ENCODE peak calls at places on chromosomes 2 and 18, in ten cellular contexts. Q is upper lobe of right lung, Z is esophagus muscularis mucosa, K is hepatocyte, T is WERI-Rb-1, L is thyroid gland, X is SJSA1, J is heart left ventricle, B is uterus, W is IMR-90. R is an unnamed sample. For H3K9me3, the result is how much of the 10 kb centered on the place peaks cover.

GRCh38 chr2:50951416-50951815 is 80.5 kb downstream of the NRXN1 start:
- DNase-seq in W (peak), B (no peak), K (no peak), Q (no peak), X (no peak), Z (no peak), J (no peak), L (no peak), T (no peak), R (no peak)

GRCh38 chr2:172215172-172215935 is 112.7 kb upstream of the DLX2 start:
- DNase-seq in Q (no peak), T (no peak), Z (no peak), K (no peak), J (no peak), L (no peak), B (peak), W (peak), X (no peak), R (no peak)

GRCh38 chr18:67302043-67302442 is 214.5 kb downstream of the DSEL start:
- DNase-seq in L (no peak), J (no peak), Q (no peak), B (no peak), X (no peak), K (no peak), W (peak), T (no peak), Z (no peak), R (no peak)

GRCh38 chr2:188303363-188304031 is 11.8 kb downstream of the GULP1 start:
- DNase-seq in B (no peak), J (no peak), X (peak), K (peak), Z (no peak), Q (no peak), W (peak), L (no peak), T (no peak), R (no peak)

GRCh38 chr2:25825238-25825637 is 53.0 kb downstream of the ASXL2 start:
- DNase-seq in Q (no peak), B (no peak), X (no peak), K (no peak), J (no peak), Z (no peak), W (no peak), L (no peak), T (no peak), R (no peak)

GRCh38 chr2:45739796-45740485 is 88.5 kb downstream of the PRKCE start:
- DNase-seq in W (no peak), T (no peak), Q (no peak), B (no peak), Z (no peak), X (no peak), K (no peak), L (no peak), J (no peak), R (no peak)

GRCh38 chr18:8283901-8284585 is 325.2 kb upstream of the RAB12 start:
- DNase-seq in B (no peak), L (no peak), T (no peak), W (peak), Z (no peak), X (no peak), J (no peak), K (no peak), Q (no peak), R (no peak)

GRCh38 chr2:149739880-149740265 is 152.3 kb upstream of the MMADHC start:
- DNase-seq in W (no peak), K (no peak), L (no peak), X (no peak), B (no peak), Q (no peak), Z (no peak), T (no peak), J (no peak), R (no peak)

GRCh38 chr2:238346539-238346938 is 26.2 kb downstream of the TRAF3IP1 start:
- DNase-seq in K (no peak), J (no peak), Q (no peak), L (no peak), X (no peak), W (no peak), B (no peak), T (no peak), Z (no peak), R (no peak)

GRCh38 chr2:64860321-64860751 is 128.9 kb upstream of the SLC1A4 start:
- DNase-seq in B (peak), T (no peak), K (no peak), Q (no peak), J (peak), W (no peak), X (no peak), L (no peak), Z (no peak), R (no peak)

GRCh38 chr2:206212673-206213513 is 53.2 kb downstream of the EEF1B2 start:
- DNase-seq in Q (no peak), X (peak), L (no peak), K (no peak), B (no peak), T (no peak), W (peak), Z (no peak), J (no peak), R (no peak)

GRCh38 chr2:18915227-18915626 is 325.9 kb upstream of the NT5C1B start:
- DNase-seq in X (no peak), Z (no peak), K (no peak), Q (no peak), B (no peak), T (no peak), L (no peak), J (no peak), W (no peak), R (no peak)

GRCh38 chr2:30232027-30232800 is 880 bp downstream of the LBH start:
- DNase-seq in W (peak), K (peak), B (peak), J (peak), L (peak), Z (no peak), X (peak), Q (peak), T (peak), R (peak)

GRCh38 chr2:144836635-144837350 is 316.9 kb upstream of the ZEB2 start:
- DNase-seq in W (peak), Z (no peak), L (no peak), T (no peak), B (no peak), K (no peak), Q (no peak), X (no peak), J (no peak), R (no peak)

GRCh38 chr2:145123606-145124005 is 603.7 kb upstream of the ZEB2 start:
- DNase-seq in X (no peak), Q (peak), W (peak), T (peak), B (peak), K (peak), Z (no peak), J (peak), L (no peak), R (no peak)

GRCh38 chr18:59719533-59720325 is 22.5 kb upstream of the CCBE1 start:
- DNase-seq in Q (no peak), L (no peak), W (peak), J (no peak), Z (no peak), X (no peak), T (no peak), B (no peak), K (no peak), R (no peak)

GRCh38 chr2:132581917-132582316 is 88.1 kb downstream of the LYPD1 start:
- DNase-seq in B (no peak), L (no peak), X (no peak), T (peak), W (no peak), Z (peak), K (no peak), J (no peak), Q (no peak), R (no peak)

GRCh38 chr2:218782529-218782845 is 540 bp downstream of the CYP27A1 start:
- DNase-seq in T (peak), X (no peak), L (no peak), J (no peak), B (no peak), Q (no peak), W (no peak), Z (no peak), K (peak), R (no peak)

GRCh38 chr18:12346240-12346565 is 30.8 kb downstream of the AFG3L2 start:
- DNase-seq in L (no peak), W (no peak), K (no peak), X (no peak), Q (no peak), T (no peak), B (no peak), J (no peak), Z (no peak), R (no peak)

GRCh38 chr18:49690307-49690706 is 123.0 kb downstream of the ACAA2 start:
- DNase-seq in K (no peak), W (peak), B (no peak), T (no peak), L (no peak), Z (no peak), J (no peak), X (peak), Q (no peak), R (no peak)

GRCh38 chr2:223472771-223473170 is 129.4 kb downstream of the SCG2 start:
- DNase-seq in T (no peak), J (no peak), X (no peak), K (no peak), W (no peak), Z (no peak), L (no peak), Q (no peak), B (no peak), R (no peak)
- H3K9me3 ChIP-seq in T (under half), J (under half), X (under half), K (under half), W (under half), Z (under half), L (under half), Q (under half), B (under half), R (under half)

DNA sequence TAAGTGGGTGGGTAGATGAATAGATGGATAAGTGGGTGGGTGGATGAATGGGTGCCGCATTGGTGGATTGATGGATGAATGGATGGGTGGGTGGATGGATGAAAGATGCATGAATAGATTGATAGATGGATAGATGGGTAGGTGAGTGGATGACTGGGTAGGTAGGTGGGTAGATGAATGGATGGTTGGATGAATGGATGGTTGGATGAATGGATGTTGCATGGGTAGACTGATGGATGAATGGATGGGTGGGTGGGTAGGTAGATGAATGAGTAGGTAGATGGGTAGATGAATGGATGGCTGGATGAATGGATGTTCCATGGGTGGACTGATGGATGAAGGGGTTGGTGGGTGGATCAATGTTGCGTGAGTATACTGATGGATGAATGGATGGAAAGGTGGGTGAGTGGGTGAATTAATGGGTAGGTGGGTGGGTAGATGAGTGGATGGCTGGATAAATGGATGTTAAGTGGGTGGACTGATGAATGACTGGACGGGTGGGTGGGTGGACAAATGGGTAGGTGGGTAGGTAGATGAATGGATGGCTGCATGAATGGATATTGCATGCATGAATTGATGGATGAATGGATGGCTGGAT is 30.5 kb downstream of the ANKMY1 start:
- DNase-seq in W (no peak), L (no peak), J (no peak), K (no peak), B (no peak), Q (no peak), X (no peak), Z (no peak), T (no peak), R (no peak)
- H3K9me3 ChIP-seq in W (under half), L (under half), J (under half), K (under half), B (under half), Q (under half), X (under half), Z (under half), T (under half), R (under half)

GRCh38 chr2:6846540-6846939 is 19.2 kb downstream of the CMPK2 start:
- DNase-seq in Z (no peak), B (no peak), W (no peak), K (no peak), L (no peak), J (no peak), Q (no peak), T (no peak), X (no peak), R (no peak)
- H3K9me3 ChIP-seq in Z (half or more), B (under half), W (under half), K (under half), L (under half), J (half or more), Q (half or more), T (under half), X (under half), R (under half)

DNA sequence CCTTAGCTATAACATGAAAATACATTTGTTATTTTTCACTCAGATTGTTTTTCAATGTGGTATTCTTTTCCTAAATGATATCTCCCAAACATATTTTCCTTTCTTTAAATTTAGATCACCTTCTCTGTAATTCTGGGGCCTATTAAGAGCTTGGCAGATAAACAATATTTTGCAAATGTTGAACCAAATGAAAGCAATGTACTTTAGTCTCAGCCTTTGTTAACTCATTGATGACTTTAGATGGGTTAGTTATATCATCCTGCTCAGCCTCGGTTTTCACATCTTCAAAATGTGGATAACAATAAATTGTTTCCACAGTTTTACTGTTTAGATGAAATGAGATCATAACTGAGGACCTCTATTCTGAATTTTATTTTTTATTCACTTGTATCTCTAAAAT is 1205.2 kb downstream of the SUCLG1 start:
- DNase-seq in L (no peak), X (no peak), W (no peak), K (no peak), Q (no peak), Z (no peak), J (no peak), T (no peak), B (no peak), R (no peak)
- H3K9me3 ChIP-seq in L (under half), X (under half), W (under half), K (under half), Q (under half), Z (under half), J (under half), T (under half), B (under half), R (under half)

DNA sequence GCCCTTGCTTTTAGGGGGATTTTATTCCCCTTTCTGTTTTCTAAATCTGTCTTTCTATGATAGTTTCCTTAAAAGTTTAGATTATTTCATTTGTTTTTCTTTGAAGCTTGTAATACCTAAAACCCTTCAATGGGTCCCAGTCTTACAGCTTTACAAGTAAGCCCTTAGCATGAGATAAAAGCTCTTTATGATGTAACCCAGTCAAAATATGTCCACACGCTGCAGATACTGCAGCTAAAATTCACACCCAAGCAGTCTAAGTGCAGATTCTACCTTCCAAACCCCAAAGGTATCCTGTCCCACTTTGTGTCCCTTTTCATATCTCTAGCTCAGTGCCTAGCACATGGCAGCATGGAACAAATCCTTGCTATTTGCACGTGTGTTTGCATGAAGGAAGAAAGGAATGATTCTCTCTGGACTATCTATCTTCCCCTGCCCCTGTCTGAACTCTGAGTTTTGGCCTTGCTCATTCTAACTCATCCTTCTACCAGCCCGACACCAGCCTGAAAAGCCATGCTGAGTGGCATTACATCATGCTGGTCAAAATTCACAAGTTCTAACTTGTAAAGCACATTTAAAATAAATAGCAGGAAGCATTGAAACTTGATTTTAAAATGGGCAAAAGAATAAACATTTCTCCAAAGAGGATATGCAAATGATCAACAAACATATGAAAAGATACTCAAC is 623.2 kb downstream of the IRS1 start:
- DNase-seq in J (no peak), L (no peak), B (no peak), W (no peak), T (no peak), Q (no peak), K (no peak), Z (no peak), X (no peak), R (no peak)
- H3K9me3 ChIP-seq in J (under half), L (under half), B (under half), W (under half), T (under half), Q (under half), K (under half), Z (under half), X (under half), R (under half)

GRCh38 chr18:45805551-45805950 is 19.9 kb upstream of the SIGLEC15 start:
- DNase-seq in X (no peak), T (no peak), B (no peak), W (no peak), J (no peak), L (no peak), Z (no peak), K (no peak), Q (no peak), R (no peak)

GRCh38 chr18:45802814-45803492 is 22.5 kb upstream of the SIGLEC15 start:
- DNase-seq in B (no peak), W (peak), K (peak), Z (no peak), Q (no peak), X (peak), J (no peak), T (no peak), L (no peak), R (no peak)

GRCh38 chr18:45801396-45802004 is 24.0 kb upstream of the SIGLEC15 start:
- DNase-seq in L (no peak), Q (no peak), B (no peak), Z (no peak), J (no peak), X (no peak), W (no peak), K (no peak), T (no peak), R (no peak)

GRCh38 chr18:45806226-45806625 is 19.2 kb upstream of the SIGLEC15 start:
- DNase-seq in L (no peak), X (no peak), Q (no peak), Z (no peak), W (peak), T (no peak), J (no peak), B (no peak), K (no peak), R (no peak)
- H3K9me3 ChIP-seq in L (under half), X (under half), Q (under half), Z (under half), W (under half), T (under half), J (under half), B (under half), K (under half), R (under half)

R was measured in T-helper 17 cell.